ENCODE peak calls at places on chromosomes 5 and 9, in five cellular contexts. One of them, this sample, is unnamed.

GRCh38 chr5:79687911-79688310 is 1.7 kb upstream of the CMYA5 start:
- DNase-seq in naive thymus-derived CD8-positive, alpha-beta T cell: no peak
- DNase-seq in H54: no peak
- DNase-seq in iPS DF 6.9: no peak
- DNase-seq in activated effector memory CD4-positive, alpha-beta T cell treated with anti-CD3 and anti-CD28 coated beads, Interleukin-2, amount 50 U/mL, for 16 hours: no peak
- DNase-seq in this sample: no peak

GRCh38 chr9:14212116-14212515 is 101.8 kb downstream of the NFIB start:
- DNase-seq in activated effector memory CD4-positive, alpha-beta T cell treated with anti-CD3 and anti-CD28 coated beads, Interleukin-2, amount 50 U/mL, for 16 hours: no peak
- DNase-seq in H54: no peak
- DNase-seq in naive thymus-derived CD8-positive, alpha-beta T cell: no peak
- DNase-seq in iPS DF 6.9: no peak
- DNase-seq in this sample: no peak

GRCh38 chr5:11072556-11072955 is 311.5 kb upstream of the DAP start:
- DNase-seq in iPS DF 6.9: no peak
- DNase-seq in naive thymus-derived CD8-positive, alpha-beta T cell: no peak
- DNase-seq in H54: no peak
- DNase-seq in activated effector memory CD4-positive, alpha-beta T cell treated with anti-CD3 and anti-CD28 coated beads, Interleukin-2, amount 50 U/mL, for 16 hours: no peak
- DNase-seq in this sample: no peak

GRCh38 chr9:8384126-8384525 is 584.5 kb upstream of the DMAC1 start:
- DNase-seq in H54: no peak
- DNase-seq in iPS DF 6.9: no peak
- DNase-seq in activated effector memory CD4-positive, alpha-beta T cell treated with anti-CD3 and anti-CD28 coated beads, Interleukin-2, amount 50 U/mL, for 16 hours: no peak
- DNase-seq in naive thymus-derived CD8-positive, alpha-beta T cell: no peak
- DNase-seq in this sample: no peak

GRCh38 chr5:124580925-124581821 is 165.3 kb downstream of the ZNF608 start:
- DNase-seq in H54: no peak
- DNase-seq in activated effector memory CD4-positive, alpha-beta T cell treated with anti-CD3 and anti-CD28 coated beads, Interleukin-2, amount 50 U/mL, for 16 hours: no peak
- DNase-seq in iPS DF 6.9: peak; percentile 89
- DNase-seq in naive thymus-derived CD8-positive, alpha-beta T cell: no peak
- DNase-seq in this sample: no peak

GRCh38 chr9:93258419-93258817 is 74.5 kb downstream of the WNK2 start:
- DNase-seq in H54: no peak
- DNase-seq in activated effector memory CD4-positive, alpha-beta T cell treated with anti-CD3 and anti-CD28 coated beads, Interleukin-2, amount 50 U/mL, for 16 hours: no peak
- DNase-seq in naive thymus-derived CD8-positive, alpha-beta T cell: no peak
- DNase-seq in iPS DF 6.9: no peak
- DNase-seq in this sample: peak; percentile 62

GRCh38 chr5:30279237-30279636 is 914.2 kb upstream of the CDH6 start:
- DNase-seq in activated effector memory CD4-positive, alpha-beta T cell treated with anti-CD3 and anti-CD28 coated beads, Interleukin-2, amount 50 U/mL, for 16 hours: no peak
- DNase-seq in naive thymus-derived CD8-positive, alpha-beta T cell: no peak
- DNase-seq in iPS DF 6.9: peak; percentile 1
- DNase-seq in H54: peak; percentile 6
- DNase-seq in this sample: no peak

GRCh38 chr5:75058986-75059508 is 6.7 kb upstream of the GCNT4 start:
- DNase-seq in activated effector memory CD4-positive, alpha-beta T cell treated with anti-CD3 and anti-CD28 coated beads, Interleukin-2, amount 50 U/mL, for 16 hours: no peak
- DNase-seq in iPS DF 6.9: no peak
- DNase-seq in H54: no peak
- DNase-seq in naive thymus-derived CD8-positive, alpha-beta T cell: no peak
- DNase-seq in this sample: no peak

GRCh38 chr9:135146766-135147472 is 59.5 kb downstream of the OLFM1 start:
- DNase-seq in H54: peak; percentile 72
- DNase-seq in naive thymus-derived CD8-positive, alpha-beta T cell: no peak
- DNase-seq in iPS DF 6.9: no peak
- DNase-seq in activated effector memory CD4-positive, alpha-beta T cell treated with anti-CD3 and anti-CD28 coated beads, Interleukin-2, amount 50 U/mL, for 16 hours: no peak
- DNase-seq in this sample: no peak

GRCh38 chr9:135759676-135760300 is 57.8 kb downstream of the KCNT1 start:
- DNase-seq in H54: no peak
- DNase-seq in activated effector memory CD4-positive, alpha-beta T cell treated with anti-CD3 and anti-CD28 coated beads, Interleukin-2, amount 50 U/mL, for 16 hours: no peak
- DNase-seq in naive thymus-derived CD8-positive, alpha-beta T cell: no peak
- DNase-seq in iPS DF 6.9: no peak
- DNase-seq in this sample: no peak

GRCh38 chr5:24389968-24390367 is 254.8 kb downstream of the CDH10 start:
- DNase-seq in H54: no peak
- DNase-seq in naive thymus-derived CD8-positive, alpha-beta T cell: no peak
- DNase-seq in iPS DF 6.9: no peak
- DNase-seq in activated effector memory CD4-positive, alpha-beta T cell treated with anti-CD3 and anti-CD28 coated beads, Interleukin-2, amount 50 U/mL, for 16 hours: no peak
- DNase-seq in this sample: no peak

GRCh38 chr5:150789943-150790611 is 11.5 kb downstream of the SMIM3 start:
- DNase-seq in iPS DF 6.9: no peak
- DNase-seq in H54: peak; percentile 71
- DNase-seq in naive thymus-derived CD8-positive, alpha-beta T cell: peak; percentile 29
- DNase-seq in activated effector memory CD4-positive, alpha-beta T cell treated with anti-CD3 and anti-CD28 coated beads, Interleukin-2, amount 50 U/mL, for 16 hours: peak; percentile 85
- DNase-seq in this sample: peak; percentile 84

GRCh38 chr5:151038292-151038745 is 17.9 kb downstream of the GPX3 start:
- DNase-seq in iPS DF 6.9: no peak
- DNase-seq in naive thymus-derived CD8-positive, alpha-beta T cell: no peak
- DNase-seq in activated effector memory CD4-positive, alpha-beta T cell treated with anti-CD3 and anti-CD28 coated beads, Interleukin-2, amount 50 U/mL, for 16 hours: no peak
- DNase-seq in H54: no peak
- DNase-seq in this sample: no peak

GRCh38 chr9:126796758-126797157 is 8.1 kb upstream of the ZBTB43 start:
- DNase-seq in iPS DF 6.9: no peak
- DNase-seq in H54: no peak
- DNase-seq in activated effector memory CD4-positive, alpha-beta T cell treated with anti-CD3 and anti-CD28 coated beads, Interleukin-2, amount 50 U/mL, for 16 hours: no peak
- DNase-seq in naive thymus-derived CD8-positive, alpha-beta T cell: no peak
- DNase-seq in this sample: no peak

GRCh38 chr9:2502760-2503159 is 118.8 kb upstream of the VLDLR start:
- DNase-seq in activated effector memory CD4-positive, alpha-beta T cell treated with anti-CD3 and anti-CD28 coated beads, Interleukin-2, amount 50 U/mL, for 16 hours: no peak
- DNase-seq in naive thymus-derived CD8-positive, alpha-beta T cell: no peak
- DNase-seq in iPS DF 6.9: no peak
- DNase-seq in H54: no peak
- DNase-seq in this sample: no peak

GRCh38 chr5:104412649-104413240 is 850.2 kb upstream of the NUDT12 start:
- DNase-seq in H54: peak; percentile 0
- DNase-seq in naive thymus-derived CD8-positive, alpha-beta T cell: no peak
- DNase-seq in activated effector memory CD4-positive, alpha-beta T cell treated with anti-CD3 and anti-CD28 coated beads, Interleukin-2, amount 50 U/mL, for 16 hours: no peak
- DNase-seq in iPS DF 6.9: peak; percentile 27
- DNase-seq in this sample: no peak

GRCh38 chr9:131799177-131799823 is 59.4 kb upstream of the RAPGEF1 start:
- DNase-seq in activated effector memory CD4-positive, alpha-beta T cell treated with anti-CD3 and anti-CD28 coated beads, Interleukin-2, amount 50 U/mL, for 16 hours: peak; percentile 84
- DNase-seq in naive thymus-derived CD8-positive, alpha-beta T cell: peak; percentile 38
- DNase-seq in H54: peak; percentile 77
- DNase-seq in iPS DF 6.9: no peak
- DNase-seq in this sample: no peak

GRCh38 chr5:177116631-177117373 is 16.8 kb upstream of the NSD1 start:
- DNase-seq in iPS DF 6.9: no peak
- DNase-seq in naive thymus-derived CD8-positive, alpha-beta T cell: peak; percentile 84
- DNase-seq in H54: no peak
- DNase-seq in activated effector memory CD4-positive, alpha-beta T cell treated with anti-CD3 and anti-CD28 coated beads, Interleukin-2, amount 50 U/mL, for 16 hours: peak; percentile 94
- DNase-seq in this sample: peak; percentile 97

GRCh38 chr9:99018653-99019052 is 74.9 kb downstream of the COL15A1 start:
- DNase-seq in H54: no peak
- DNase-seq in naive thymus-derived CD8-positive, alpha-beta T cell: no peak
- DNase-seq in activated effector memory CD4-positive, alpha-beta T cell treated with anti-CD3 and anti-CD28 coated beads, Interleukin-2, amount 50 U/mL, for 16 hours: no peak
- DNase-seq in iPS DF 6.9: no peak
- DNase-seq in this sample: no peak

GRCh38 chr9:129275626-129276247 is 97.7 kb upstream of the IER5L start:
- DNase-seq in activated effector memory CD4-positive, alpha-beta T cell treated with anti-CD3 and anti-CD28 coated beads, Interleukin-2, amount 50 U/mL, for 16 hours: peak; percentile 24
- DNase-seq in H54: no peak
- DNase-seq in naive thymus-derived CD8-positive, alpha-beta T cell: no peak
- DNase-seq in iPS DF 6.9: no peak
- DNase-seq in this sample: peak; percentile 63

GRCh38 chr5:74094096-74094778 is 468.2 kb downstream of the ARHGEF28 start:
- DNase-seq in iPS DF 6.9: no peak
- DNase-seq in naive thymus-derived CD8-positive, alpha-beta T cell: no peak
- DNase-seq in activated effector memory CD4-positive, alpha-beta T cell treated with anti-CD3 and anti-CD28 coated beads, Interleukin-2, amount 50 U/mL, for 16 hours: no peak
- DNase-seq in H54: no peak
- DNase-seq in this sample: no peak

GRCh38 chr9:105318729-105319513 is 74.5 kb downstream of the SLC44A1 start:
- DNase-seq in naive thymus-derived CD8-positive, alpha-beta T cell: no peak
- DNase-seq in H54: no peak
- DNase-seq in activated effector memory CD4-positive, alpha-beta T cell treated with anti-CD3 and anti-CD28 coated beads, Interleukin-2, amount 50 U/mL, for 16 hours: no peak
- DNase-seq in iPS DF 6.9: no peak
- DNase-seq in this sample: no peak

GRCh38 chr5:37735649-37736347 is 104.0 kb downstream of the GDNF start:
- DNase-seq in naive thymus-derived CD8-positive, alpha-beta T cell: no peak
- DNase-seq in iPS DF 6.9: no peak
- DNase-seq in H54: no peak
- DNase-seq in activated effector memory CD4-positive, alpha-beta T cell treated with anti-CD3 and anti-CD28 coated beads, Interleukin-2, amount 50 U/mL, for 16 hours: no peak
- DNase-seq in this sample: no peak

GRCh38 chr5:44885903-44886302 is 77.2 kb downstream of the MRPS30 start:
- DNase-seq in naive thymus-derived CD8-positive, alpha-beta T cell: no peak
- DNase-seq in iPS DF 6.9: no peak
- DNase-seq in H54: peak; percentile 19
- DNase-seq in activated effector memory CD4-positive, alpha-beta T cell treated with anti-CD3 and anti-CD28 coated beads, Interleukin-2, amount 50 U/mL, for 16 hours: no peak
- DNase-seq in this sample: no peak

GRCh38 chr5:135851186-135851906 is 16.9 kb downstream of the SLC25A48 start:
- DNase-seq in iPS DF 6.9: no peak
- DNase-seq in naive thymus-derived CD8-positive, alpha-beta T cell: no peak
- DNase-seq in H54: no peak
- DNase-seq in activated effector memory CD4-positive, alpha-beta T cell treated with anti-CD3 and anti-CD28 coated beads, Interleukin-2, amount 50 U/mL, for 16 hours: no peak
- DNase-seq in this sample: no peak

GRCh38 chr9:656918-657583 is 184.4 kb upstream of the DMRT1 start:
- DNase-seq in naive thymus-derived CD8-positive, alpha-beta T cell: no peak
- DNase-seq in iPS DF 6.9: no peak
- DNase-seq in activated effector memory CD4-positive, alpha-beta T cell treated with anti-CD3 and anti-CD28 coated beads, Interleukin-2, amount 50 U/mL, for 16 hours: no peak
- DNase-seq in H54: no peak
- DNase-seq in this sample: no peak

GRCh38 chr9:137083418-137084004 is 3.3 kb upstream of the MAN1B1 start:
- DNase-seq in naive thymus-derived CD8-positive, alpha-beta T cell: no peak
- DNase-seq in activated effector memory CD4-positive, alpha-beta T cell treated with anti-CD3 and anti-CD28 coated beads, Interleukin-2, amount 50 U/mL, for 16 hours: no peak
- DNase-seq in iPS DF 6.9: no peak
- DNase-seq in H54: peak; percentile 98
- DNase-seq in this sample: peak; percentile 95

GRCh38 chr9:2367970-2368369 is 253.6 kb upstream of the VLDLR start:
- DNase-seq in naive thymus-derived CD8-positive, alpha-beta T cell: no peak
- DNase-seq in iPS DF 6.9: no peak
- DNase-seq in H54: no peak
- DNase-seq in activated effector memory CD4-positive, alpha-beta T cell treated with anti-CD3 and anti-CD28 coated beads, Interleukin-2, amount 50 U/mL, for 16 hours: no peak
- DNase-seq in this sample: no peak

GRCh38 chr9:125748511-125749099 is 1.4 kb downstream of the PBX3 start:
- DNase-seq in H54: peak; percentile 49
- DNase-seq in naive thymus-derived CD8-positive, alpha-beta T cell: peak; percentile 24
- DNase-seq in activated effector memory CD4-positive, alpha-beta T cell treated with anti-CD3 and anti-CD28 coated beads, Interleukin-2, amount 50 U/mL, for 16 hours: no peak
- DNase-seq in iPS DF 6.9: no peak
- DNase-seq in this sample: no peak

GRCh38 chr9:110153431-110153830 is 54.5 kb downstream of the C9orf152 start:
- DNase-seq in activated effector memory CD4-positive, alpha-beta T cell treated with anti-CD3 and anti-CD28 coated beads, Interleukin-2, amount 50 U/mL, for 16 hours: no peak
- DNase-seq in naive thymus-derived CD8-positive, alpha-beta T cell: no peak
- DNase-seq in H54: no peak
- DNase-seq in iPS DF 6.9: no peak
- DNase-seq in this sample: no peak

This sample was measured in posterior vena cava.